ENCODE peak calls at places on chromosomes 13 and 19, in ten cellular contexts. One of them, this sample, is unnamed.

GRCh38 chr13:36130542-36131214 is 504 bp downstream of the DCLK1 start:
- DNase-seq in SK-N-MC: no peak
- DNase-seq in stimulated activated CD4-positive, alpha-beta T cell treated with anti-CD3 and anti-CD28 coated beads, Interleukin-1b, Interleukin-23, amount 100 ng/mL, for 24 hours: no peak
- DNase-seq in hepatocyte: peak; percentile 29
- DNase-seq in pulmonary artery endothelial cell: no peak
- DNase-seq in GF-D8: no peak
- DNase-seq in hepatic stellate cell: no peak
- DNase-seq in cardiac fibroblast: peak; percentile 15
- DNase-seq in gastrocnemius medialis: no peak
- DNase-seq in IMR-90: no peak
- DNase-seq in this sample: no peak

GRCh38 chr19:1574354-1574753 is 6.2 kb upstream of the MEX3D start:
- DNase-seq in SK-N-MC: no peak
- DNase-seq in stimulated activated CD4-positive, alpha-beta T cell treated with anti-CD3 and anti-CD28 coated beads, Interleukin-1b, Interleukin-23, amount 100 ng/mL, for 24 hours: no peak
- DNase-seq in hepatocyte: no peak
- DNase-seq in pulmonary artery endothelial cell: no peak
- DNase-seq in GF-D8: no peak
- DNase-seq in hepatic stellate cell: no peak
- DNase-seq in cardiac fibroblast: no peak
- DNase-seq in gastrocnemius medialis: no peak
- DNase-seq in IMR-90: no peak
- DNase-seq in this sample: no peak

GRCh38 chr13:50800091-50800739 is 43.3 kb downstream of the DLEU7 start:
- DNase-seq in SK-N-MC: no peak
- DNase-seq in stimulated activated CD4-positive, alpha-beta T cell treated with anti-CD3 and anti-CD28 coated beads, Interleukin-1b, Interleukin-23, amount 100 ng/mL, for 24 hours: no peak
- DNase-seq in hepatocyte: no peak
- DNase-seq in pulmonary artery endothelial cell: no peak
- DNase-seq in GF-D8: no peak
- DNase-seq in hepatic stellate cell: no peak
- DNase-seq in cardiac fibroblast: no peak
- DNase-seq in gastrocnemius medialis: no peak
- DNase-seq in IMR-90: no peak
- DNase-seq in this sample: no peak

GRCh38 chr19:14519245-14519859 is 1.2 kb upstream of the DNAJB1 start:
- DNase-seq in SK-N-MC: no peak
- DNase-seq in stimulated activated CD4-positive, alpha-beta T cell treated with anti-CD3 and anti-CD28 coated beads, Interleukin-1b, Interleukin-23, amount 100 ng/mL, for 24 hours: no peak
- DNase-seq in hepatocyte: no peak
- DNase-seq in pulmonary artery endothelial cell: no peak
- DNase-seq in GF-D8: no peak
- DNase-seq in hepatic stellate cell: no peak
- DNase-seq in cardiac fibroblast: no peak
- DNase-seq in gastrocnemius medialis: no peak
- DNase-seq in IMR-90: no peak
- DNase-seq in this sample: no peak

GRCh38 chr19:57231686-57232085 is 863 bp downstream of the AURKC start:
- DNase-seq in SK-N-MC: no peak
- DNase-seq in stimulated activated CD4-positive, alpha-beta T cell treated with anti-CD3 and anti-CD28 coated beads, Interleukin-1b, Interleukin-23, amount 100 ng/mL, for 24 hours: no peak
- DNase-seq in hepatocyte: no peak
- DNase-seq in pulmonary artery endothelial cell: no peak
- DNase-seq in GF-D8: no peak
- DNase-seq in hepatic stellate cell: no peak
- DNase-seq in cardiac fibroblast: no peak
- DNase-seq in gastrocnemius medialis: no peak
- DNase-seq in IMR-90: no peak
- DNase-seq in this sample: no peak

GRCh38 chr19:56751078-56751489 is 79.5 kb upstream of the ZNF835 start:
- DNase-seq in SK-N-MC: no peak
- DNase-seq in stimulated activated CD4-positive, alpha-beta T cell treated with anti-CD3 and anti-CD28 coated beads, Interleukin-1b, Interleukin-23, amount 100 ng/mL, for 24 hours: no peak
- DNase-seq in hepatocyte: no peak
- DNase-seq in pulmonary artery endothelial cell: no peak
- DNase-seq in GF-D8: no peak
- DNase-seq in hepatic stellate cell: no peak
- DNase-seq in cardiac fibroblast: no peak
- DNase-seq in gastrocnemius medialis: no peak
- DNase-seq in IMR-90: no peak
- DNase-seq in this sample: no peak

GRCh38 chr13:52405369-52405766 is 604 bp downstream of the THSD1 start:
- DNase-seq in SK-N-MC: no peak
- DNase-seq in stimulated activated CD4-positive, alpha-beta T cell treated with anti-CD3 and anti-CD28 coated beads, Interleukin-1b, Interleukin-23, amount 100 ng/mL, for 24 hours: no peak
- DNase-seq in hepatocyte: no peak
- DNase-seq in pulmonary artery endothelial cell: no peak
- DNase-seq in GF-D8: no peak
- DNase-seq in hepatic stellate cell: peak; percentile 9
- DNase-seq in cardiac fibroblast: no peak
- DNase-seq in gastrocnemius medialis: no peak
- DNase-seq in IMR-90: no peak
- DNase-seq in this sample: no peak

GRCh38 chr19:54791476-54791875 is 11.9 kb upstream of the KIR2DL4 start:
- DNase-seq in SK-N-MC: no peak
- DNase-seq in stimulated activated CD4-positive, alpha-beta T cell treated with anti-CD3 and anti-CD28 coated beads, Interleukin-1b, Interleukin-23, amount 100 ng/mL, for 24 hours: no peak
- DNase-seq in hepatocyte: no peak
- DNase-seq in pulmonary artery endothelial cell: no peak
- DNase-seq in GF-D8: no peak
- DNase-seq in hepatic stellate cell: no peak
- DNase-seq in cardiac fibroblast: no peak
- DNase-seq in gastrocnemius medialis: no peak
- DNase-seq in IMR-90: no peak
- DNase-seq in this sample: no peak

GRCh38 chr19:6092329-6093286 is 17.7 kb downstream of the RFX2 start:
- DNase-seq in SK-N-MC: no peak
- DNase-seq in stimulated activated CD4-positive, alpha-beta T cell treated with anti-CD3 and anti-CD28 coated beads, Interleukin-1b, Interleukin-23, amount 100 ng/mL, for 24 hours: no peak
- DNase-seq in hepatocyte: peak; percentile 94
- DNase-seq in pulmonary artery endothelial cell: no peak
- DNase-seq in GF-D8: peak; percentile 63
- DNase-seq in hepatic stellate cell: peak; percentile 84
- DNase-seq in cardiac fibroblast: peak; percentile 82
- DNase-seq in gastrocnemius medialis: peak; percentile 50
- DNase-seq in IMR-90: peak; percentile 88
- DNase-seq in this sample: peak; percentile 28

GRCh38 chr19:38250821-38251563 is 5.2 kb downstream of the PPP1R14A start:
- DNase-seq in SK-N-MC: no peak
- DNase-seq in stimulated activated CD4-positive, alpha-beta T cell treated with anti-CD3 and anti-CD28 coated beads, Interleukin-1b, Interleukin-23, amount 100 ng/mL, for 24 hours: no peak
- DNase-seq in hepatocyte: peak; percentile 80
- DNase-seq in pulmonary artery endothelial cell: no peak
- DNase-seq in GF-D8: no peak
- DNase-seq in hepatic stellate cell: peak; percentile 68
- DNase-seq in cardiac fibroblast: peak; percentile 78
- DNase-seq in gastrocnemius medialis: peak; percentile 39
- DNase-seq in IMR-90: no peak
- DNase-seq in this sample: no peak

GRCh38 chr13:110548891-110549794 is 12.4 kb downstream of the RAB20 start:
- DNase-seq in SK-N-MC: no peak
- DNase-seq in stimulated activated CD4-positive, alpha-beta T cell treated with anti-CD3 and anti-CD28 coated beads, Interleukin-1b, Interleukin-23, amount 100 ng/mL, for 24 hours: no peak
- DNase-seq in hepatocyte: peak; percentile 3
- DNase-seq in pulmonary artery endothelial cell: no peak
- DNase-seq in GF-D8: no peak
- DNase-seq in hepatic stellate cell: no peak
- DNase-seq in cardiac fibroblast: no peak
- DNase-seq in gastrocnemius medialis: no peak
- DNase-seq in IMR-90: no peak
- DNase-seq in this sample: no peak

GRCh38 chr13:27988520-27988919 is at the start of gene URAD:
- DNase-seq in SK-N-MC: no peak
- DNase-seq in stimulated activated CD4-positive, alpha-beta T cell treated with anti-CD3 and anti-CD28 coated beads, Interleukin-1b, Interleukin-23, amount 100 ng/mL, for 24 hours: no peak
- DNase-seq in hepatocyte: peak; percentile 55
- DNase-seq in pulmonary artery endothelial cell: no peak
- DNase-seq in GF-D8: no peak
- DNase-seq in hepatic stellate cell: no peak
- DNase-seq in cardiac fibroblast: no peak
- DNase-seq in gastrocnemius medialis: no peak
- DNase-seq in IMR-90: no peak
- DNase-seq in this sample: no peak

GRCh38 chr19:33064117-33064777 is 441 bp downstream of the RHPN2 start:
- DNase-seq in SK-N-MC: no peak
- DNase-seq in stimulated activated CD4-positive, alpha-beta T cell treated with anti-CD3 and anti-CD28 coated beads, Interleukin-1b, Interleukin-23, amount 100 ng/mL, for 24 hours: no peak
- DNase-seq in hepatocyte: peak; percentile 75
- DNase-seq in pulmonary artery endothelial cell: no peak
- DNase-seq in GF-D8: no peak
- DNase-seq in hepatic stellate cell: no peak
- DNase-seq in cardiac fibroblast: no peak
- DNase-seq in gastrocnemius medialis: no peak
- DNase-seq in IMR-90: no peak
- DNase-seq in this sample: no peak

GRCh38 chr19:49808762-49809154 is 4.3 kb downstream of the FUZ start:
- DNase-seq in SK-N-MC: no peak
- DNase-seq in stimulated activated CD4-positive, alpha-beta T cell treated with anti-CD3 and anti-CD28 coated beads, Interleukin-1b, Interleukin-23, amount 100 ng/mL, for 24 hours: peak; percentile 72
- DNase-seq in hepatocyte: peak; percentile 96
- DNase-seq in pulmonary artery endothelial cell: peak; percentile 51
- DNase-seq in GF-D8: no peak
- DNase-seq in hepatic stellate cell: peak; percentile 95
- DNase-seq in cardiac fibroblast: peak; percentile 91
- DNase-seq in gastrocnemius medialis: peak; percentile 94
- DNase-seq in IMR-90: peak; percentile 71
- DNase-seq in this sample: peak; percentile 40

GRCh38 chr13:39056018-39056417 is 17.8 kb downstream of the NHLRC3 start:
- DNase-seq in SK-N-MC: no peak
- DNase-seq in stimulated activated CD4-positive, alpha-beta T cell treated with anti-CD3 and anti-CD28 coated beads, Interleukin-1b, Interleukin-23, amount 100 ng/mL, for 24 hours: no peak
- DNase-seq in hepatocyte: no peak
- DNase-seq in pulmonary artery endothelial cell: no peak
- DNase-seq in GF-D8: no peak
- DNase-seq in hepatic stellate cell: no peak
- DNase-seq in cardiac fibroblast: no peak
- DNase-seq in gastrocnemius medialis: no peak
- DNase-seq in IMR-90: no peak
- DNase-seq in this sample: no peak

GRCh38 chr13:35994131-35994966 is 136.8 kb downstream of the DCLK1 start:
- DNase-seq in SK-N-MC: no peak
- DNase-seq in stimulated activated CD4-positive, alpha-beta T cell treated with anti-CD3 and anti-CD28 coated beads, Interleukin-1b, Interleukin-23, amount 100 ng/mL, for 24 hours: no peak
- DNase-seq in hepatocyte: peak; percentile 34
- DNase-seq in pulmonary artery endothelial cell: no peak
- DNase-seq in GF-D8: no peak
- DNase-seq in hepatic stellate cell: no peak
- DNase-seq in cardiac fibroblast: peak; percentile 98
- DNase-seq in gastrocnemius medialis: peak; percentile 56
- DNase-seq in IMR-90: peak; percentile 4
- DNase-seq in this sample: peak; percentile 73

GRCh38 chr19:15502264-15502663 is 6.1 kb upstream of the CYP4F22 start:
- DNase-seq in SK-N-MC: no peak
- DNase-seq in stimulated activated CD4-positive, alpha-beta T cell treated with anti-CD3 and anti-CD28 coated beads, Interleukin-1b, Interleukin-23, amount 100 ng/mL, for 24 hours: no peak
- DNase-seq in hepatocyte: no peak
- DNase-seq in pulmonary artery endothelial cell: no peak
- DNase-seq in GF-D8: no peak
- DNase-seq in hepatic stellate cell: no peak
- DNase-seq in cardiac fibroblast: no peak
- DNase-seq in gastrocnemius medialis: no peak
- DNase-seq in IMR-90: no peak
- DNase-seq in this sample: no peak

GRCh38 chr19:38686530-38686888 is 39.1 kb downstream of the ACTN4 start:
- DNase-seq in SK-N-MC: no peak
- DNase-seq in stimulated activated CD4-positive, alpha-beta T cell treated with anti-CD3 and anti-CD28 coated beads, Interleukin-1b, Interleukin-23, amount 100 ng/mL, for 24 hours: no peak
- DNase-seq in hepatocyte: no peak
- DNase-seq in pulmonary artery endothelial cell: no peak
- DNase-seq in GF-D8: peak; percentile 39
- DNase-seq in hepatic stellate cell: no peak
- DNase-seq in cardiac fibroblast: no peak
- DNase-seq in gastrocnemius medialis: no peak
- DNase-seq in IMR-90: no peak
- DNase-seq in this sample: no peak

GRCh38 chr13:22874839-22875238 is 305.9 kb upstream of the SGCG start:
- DNase-seq in SK-N-MC: no peak
- DNase-seq in stimulated activated CD4-positive, alpha-beta T cell treated with anti-CD3 and anti-CD28 coated beads, Interleukin-1b, Interleukin-23, amount 100 ng/mL, for 24 hours: no peak
- DNase-seq in hepatocyte: no peak
- DNase-seq in pulmonary artery endothelial cell: no peak
- DNase-seq in GF-D8: no peak
- DNase-seq in hepatic stellate cell: no peak
- DNase-seq in cardiac fibroblast: no peak
- DNase-seq in gastrocnemius medialis: no peak
- DNase-seq in IMR-90: no peak
- DNase-seq in this sample: no peak

GRCh38 chr13:93290503-93290902 is 63.9 kb downstream of the GPC6 start:
- DNase-seq in SK-N-MC: peak; percentile 39
- DNase-seq in stimulated activated CD4-positive, alpha-beta T cell treated with anti-CD3 and anti-CD28 coated beads, Interleukin-1b, Interleukin-23, amount 100 ng/mL, for 24 hours: no peak
- DNase-seq in hepatocyte: peak; percentile 12
- DNase-seq in pulmonary artery endothelial cell: no peak
- DNase-seq in GF-D8: no peak
- DNase-seq in hepatic stellate cell: no peak
- DNase-seq in cardiac fibroblast: peak; percentile 28
- DNase-seq in gastrocnemius medialis: no peak
- DNase-seq in IMR-90: peak; percentile 46
- DNase-seq in this sample: no peak

GRCh38 chr19:31674503-31675186 is 325.4 kb upstream of the TSHZ3 start:
- DNase-seq in SK-N-MC: no peak
- DNase-seq in stimulated activated CD4-positive, alpha-beta T cell treated with anti-CD3 and anti-CD28 coated beads, Interleukin-1b, Interleukin-23, amount 100 ng/mL, for 24 hours: no peak
- DNase-seq in hepatocyte: no peak
- DNase-seq in pulmonary artery endothelial cell: no peak
- DNase-seq in GF-D8: no peak
- DNase-seq in hepatic stellate cell: peak; percentile 12
- DNase-seq in cardiac fibroblast: peak; percentile 43
- DNase-seq in gastrocnemius medialis: no peak
- DNase-seq in IMR-90: peak; percentile 47
- DNase-seq in this sample: no peak

GRCh38 chr13:59269476-59269875 is 894.3 kb downstream of the DIAPH3 start:
- DNase-seq in SK-N-MC: peak; percentile 37
- DNase-seq in stimulated activated CD4-positive, alpha-beta T cell treated with anti-CD3 and anti-CD28 coated beads, Interleukin-1b, Interleukin-23, amount 100 ng/mL, for 24 hours: no peak
- DNase-seq in hepatocyte: no peak
- DNase-seq in pulmonary artery endothelial cell: no peak
- DNase-seq in GF-D8: no peak
- DNase-seq in hepatic stellate cell: peak; percentile 13
- DNase-seq in cardiac fibroblast: peak; percentile 54
- DNase-seq in gastrocnemius medialis: no peak
- DNase-seq in IMR-90: peak; percentile 72
- DNase-seq in this sample: peak; percentile 95

GRCh38 chr19:9673912-9674668 is 810 bp downstream of the ZNF562 start:
- DNase-seq in SK-N-MC: no peak
- DNase-seq in stimulated activated CD4-positive, alpha-beta T cell treated with anti-CD3 and anti-CD28 coated beads, Interleukin-1b, Interleukin-23, amount 100 ng/mL, for 24 hours: peak; percentile 3
- DNase-seq in hepatocyte: no peak
- DNase-seq in pulmonary artery endothelial cell: no peak
- DNase-seq in GF-D8: no peak
- DNase-seq in hepatic stellate cell: no peak
- DNase-seq in cardiac fibroblast: peak; percentile 6
- DNase-seq in gastrocnemius medialis: no peak
- DNase-seq in IMR-90: peak; percentile 5
- DNase-seq in this sample: no peak

GRCh38 chr13:37138169-37138568 is 32.7 kb upstream of the CSNK1A1L start:
- DNase-seq in SK-N-MC: no peak
- DNase-seq in stimulated activated CD4-positive, alpha-beta T cell treated with anti-CD3 and anti-CD28 coated beads, Interleukin-1b, Interleukin-23, amount 100 ng/mL, for 24 hours: no peak
- DNase-seq in hepatocyte: no peak
- DNase-seq in pulmonary artery endothelial cell: no peak
- DNase-seq in GF-D8: no peak
- DNase-seq in hepatic stellate cell: no peak
- DNase-seq in cardiac fibroblast: peak; percentile 41
- DNase-seq in gastrocnemius medialis: no peak
- DNase-seq in IMR-90: no peak
- DNase-seq in this sample: peak; percentile 10

GRCh38 chr13:112619730-112620639 is 32.0 kb upstream of the TUBGCP3 start:
- DNase-seq in SK-N-MC: peak; percentile 44
- DNase-seq in stimulated activated CD4-positive, alpha-beta T cell treated with anti-CD3 and anti-CD28 coated beads, Interleukin-1b, Interleukin-23, amount 100 ng/mL, for 24 hours: no peak
- DNase-seq in hepatocyte: peak; percentile 59
- DNase-seq in pulmonary artery endothelial cell: no peak
- DNase-seq in GF-D8: no peak
- DNase-seq in hepatic stellate cell: no peak
- DNase-seq in cardiac fibroblast: peak; percentile 20
- DNase-seq in gastrocnemius medialis: no peak
- DNase-seq in IMR-90: no peak
- DNase-seq in this sample: no peak

GRCh38 chr13:113663934-113664333 is 3.1 kb upstream of the GRK1 start:
- DNase-seq in SK-N-MC: no peak
- DNase-seq in stimulated activated CD4-positive, alpha-beta T cell treated with anti-CD3 and anti-CD28 coated beads, Interleukin-1b, Interleukin-23, amount 100 ng/mL, for 24 hours: no peak
- DNase-seq in hepatocyte: no peak
- DNase-seq in pulmonary artery endothelial cell: no peak
- DNase-seq in GF-D8: no peak
- DNase-seq in hepatic stellate cell: no peak
- DNase-seq in cardiac fibroblast: no peak
- DNase-seq in gastrocnemius medialis: no peak
- DNase-seq in IMR-90: no peak
- DNase-seq in this sample: no peak

GRCh38 chr19:54158812-54159351 is 639 bp downstream of the LENG1 start:
- DNase-seq in SK-N-MC: no peak
- DNase-seq in stimulated activated CD4-positive, alpha-beta T cell treated with anti-CD3 and anti-CD28 coated beads, Interleukin-1b, Interleukin-23, amount 100 ng/mL, for 24 hours: no peak
- DNase-seq in hepatocyte: no peak
- DNase-seq in pulmonary artery endothelial cell: no peak
- DNase-seq in GF-D8: no peak
- DNase-seq in hepatic stellate cell: no peak
- DNase-seq in cardiac fibroblast: peak; percentile 38
- DNase-seq in gastrocnemius medialis: no peak
- DNase-seq in IMR-90: peak; percentile 12
- DNase-seq in this sample: no peak

GRCh38 chr19:48651682-48652046 is 5.7 kb upstream of the CA11 start:
- DNase-seq in SK-N-MC: no peak
- DNase-seq in stimulated activated CD4-positive, alpha-beta T cell treated with anti-CD3 and anti-CD28 coated beads, Interleukin-1b, Interleukin-23, amount 100 ng/mL, for 24 hours: no peak
- DNase-seq in hepatocyte: no peak
- DNase-seq in pulmonary artery endothelial cell: no peak
- DNase-seq in GF-D8: no peak
- DNase-seq in hepatic stellate cell: no peak
- DNase-seq in cardiac fibroblast: no peak
- DNase-seq in gastrocnemius medialis: no peak
- DNase-seq in IMR-90: no peak
- DNase-seq in this sample: no peak

This sample was measured in foreskin melanocyte.